ENCODE peak calls at places on chromosomes 11 and 22, in five cellular contexts. R is GM12878, C is IMR-90, E is SK-N-SH, L is K562. Y is an unnamed sample.
A peak's percentile ranks its signal among the peaks of the same experiment; 100 is the strongest.

GRCh38 chr22:41523464-41524221 is 20.6 kb downstream of the POLR3H start:
- DNase-seq in E (peak; percentile 26), R (no peak), C (peak; percentile 89), L (peak; percentile 63), Y (no peak)

GRCh38 chr22:49176956-49177355 is 650.7 kb downstream of the BRD1 start:
- DNase-seq in L (no peak), R (no peak), E (no peak), C (no peak), Y (no peak)

GRCh38 chr11:6326303-6326702 is 6.0 kb upstream of the CAVIN3 start:
- DNase-seq in E (no peak), C (no peak), R (no peak), L (no peak), Y (no peak)

GRCh38 chr22:25210831-25211230 is 8.6 kb upstream of the CRYBB2 start:
- DNase-seq in L (no peak), R (no peak), C (no peak), E (no peak), Y (no peak)

GRCh38 chr11:128497057-128497957 is 90.1 kb downstream of the ETS1 start:
- DNase-seq in L (no peak), R (peak; percentile 87), E (peak; percentile 57), C (peak; percentile 99), Y (no peak)

GRCh38 chr11:95849087-95849825 is 59.0 kb downstream of the CEP57 start:
- DNase-seq in C (peak; percentile 82), R (no peak), L (peak; percentile 18), E (peak; percentile 22), Y (peak; percentile 64)

GRCh38 chr11:41377709-41378394 is 81.6 kb downstream of the LRRC4C start:
- DNase-seq in R (no peak), C (no peak), E (no peak), L (no peak), Y (no peak)

GRCh38 chr11:131626761-131627160 is 256.3 kb downstream of the NTM start:
- DNase-seq in R (no peak), L (no peak), C (no peak), E (no peak), Y (no peak)

GRCh38 chr11:75775056-75775455 is 6.5 kb downstream of the DGAT2 start:
- DNase-seq in L (no peak), E (no peak), R (no peak), C (no peak), Y (no peak)
- TF ChIP-seq MXI1 in L (no peak), E (no peak), R (no peak), C (no peak), Y (no peak)

GRCh38 chr11:112962854-112963367 is 1.7 kb downstream of the NCAM1 start:
- DNase-seq in L (no peak), R (no peak), C (no peak), E (peak; percentile 85), Y (no peak)
- H3K4me2 ChIP-seq in L (no peak overlapping the region), R (no peak overlapping the region), C (peak overlapping the region; percentile 62), E (peak overlapping the region; percentile 94), Y (no peak overlapping the region)

DNA sequence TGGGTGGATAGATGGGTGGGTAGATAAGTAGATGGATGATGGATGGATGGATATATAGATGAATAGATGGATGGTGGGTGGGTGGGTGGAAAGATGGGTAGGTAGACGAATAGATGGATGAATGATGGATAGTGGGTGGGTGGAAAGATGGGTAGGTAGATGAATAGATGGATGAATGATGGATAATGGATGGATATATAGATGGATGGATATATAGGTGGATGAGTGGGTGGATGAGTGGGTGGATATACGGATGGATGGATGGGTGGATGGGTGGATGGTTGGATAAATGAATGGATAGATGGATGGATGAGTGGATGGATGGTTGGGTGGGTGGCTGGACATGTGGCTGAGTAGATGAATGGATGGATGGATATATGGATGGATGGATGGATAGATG is 53.1 kb upstream of the THY1 start:
- DNase-seq in L (no peak), E (no peak), R (no peak), C (no peak), Y (no peak)
- TF ChIP-seq MXI1 in L (no peak), E (no peak), R (no peak), C (no peak), Y (no peak)

DNA sequence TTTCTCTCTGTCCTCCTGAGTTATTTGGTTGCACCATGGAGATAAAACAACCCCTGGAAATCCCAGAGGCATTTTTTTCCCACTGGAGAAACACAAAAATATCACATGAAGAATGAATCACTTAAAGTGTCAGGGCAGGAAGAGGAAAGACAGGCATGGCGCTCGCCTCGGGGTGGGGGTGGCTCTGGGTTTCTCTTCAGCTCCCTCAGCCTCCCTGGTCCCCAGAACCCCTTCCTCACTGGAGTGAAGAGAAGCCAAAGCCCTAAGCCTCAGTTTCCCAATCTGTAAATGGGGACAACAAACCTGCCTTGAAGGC is 938 bp downstream of the SHISAL1 start:
- DNase-seq in L (no peak), E (no peak), R (no peak), C (peak; percentile 73), Y (no peak)
- H3K4me2 ChIP-seq in L (no peak overlapping the region), E (peak overlapping the region; percentile 10), R (no peak overlapping the region), C (peak overlapping the region; percentile 43), Y (no peak overlapping the region)

GRCh38 chr11:121741954-121742361 is 289.2 kb upstream of the SORL1-AS1 start:
- DNase-seq in E (peak; percentile 36), C (peak; percentile 52), R (no peak), L (no peak), Y (no peak)
- TF ChIP-seq MXI1 in E (peak; percentile 2), C (no peak), R (no peak), L (no peak), Y (no peak)

DNA sequence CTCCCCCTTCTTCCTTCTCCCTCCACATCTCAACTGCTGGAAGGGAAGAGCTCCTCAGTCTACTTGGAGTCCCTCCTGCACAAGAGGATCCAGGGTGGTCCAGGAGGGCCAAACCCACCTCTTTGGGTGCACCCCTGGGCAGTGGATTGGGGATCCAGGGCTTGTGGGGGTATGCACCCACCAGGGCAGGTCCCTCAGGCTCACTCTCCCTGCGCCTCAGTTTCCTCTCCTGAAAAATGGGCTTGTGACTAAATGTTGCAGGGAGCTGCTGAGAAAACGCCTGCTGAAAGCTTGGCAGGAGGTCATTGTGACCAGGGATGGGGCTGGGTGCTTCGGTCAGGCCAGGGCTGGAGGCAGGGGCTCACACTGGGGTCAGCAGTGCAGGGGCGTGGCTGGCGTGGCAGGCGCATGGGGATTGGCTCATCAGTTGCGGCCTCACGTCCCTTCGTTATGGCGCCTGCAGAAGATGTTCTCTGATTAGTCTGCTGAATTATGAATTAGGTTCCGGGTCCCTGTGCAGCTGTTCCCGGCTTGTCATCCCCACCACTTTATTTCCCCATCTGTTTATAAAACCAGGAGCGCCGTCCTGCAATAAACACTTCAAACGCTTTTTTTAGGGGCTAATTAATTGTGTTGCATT is 25.7 kb upstream of the CCDC188 start:
- DNase-seq in L (no peak), E (no peak), C (no peak), R (no peak), Y (no peak)
- H3K4me2 ChIP-seq in L (no peak overlapping the region), E (no peak overlapping the region), C (no peak overlapping the region), R (no peak overlapping the region), Y (no peak overlapping the region)

GRCh38 chr11:8792636-8793035 is 110.0 kb downstream of the RPL27A start:
- DNase-seq in E (no peak), L (no peak), R (no peak), C (no peak), Y (no peak)
- TF ChIP-seq MXI1 in E (no peak), L (no peak), R (no peak), C (no peak), Y (no peak)

DNA sequence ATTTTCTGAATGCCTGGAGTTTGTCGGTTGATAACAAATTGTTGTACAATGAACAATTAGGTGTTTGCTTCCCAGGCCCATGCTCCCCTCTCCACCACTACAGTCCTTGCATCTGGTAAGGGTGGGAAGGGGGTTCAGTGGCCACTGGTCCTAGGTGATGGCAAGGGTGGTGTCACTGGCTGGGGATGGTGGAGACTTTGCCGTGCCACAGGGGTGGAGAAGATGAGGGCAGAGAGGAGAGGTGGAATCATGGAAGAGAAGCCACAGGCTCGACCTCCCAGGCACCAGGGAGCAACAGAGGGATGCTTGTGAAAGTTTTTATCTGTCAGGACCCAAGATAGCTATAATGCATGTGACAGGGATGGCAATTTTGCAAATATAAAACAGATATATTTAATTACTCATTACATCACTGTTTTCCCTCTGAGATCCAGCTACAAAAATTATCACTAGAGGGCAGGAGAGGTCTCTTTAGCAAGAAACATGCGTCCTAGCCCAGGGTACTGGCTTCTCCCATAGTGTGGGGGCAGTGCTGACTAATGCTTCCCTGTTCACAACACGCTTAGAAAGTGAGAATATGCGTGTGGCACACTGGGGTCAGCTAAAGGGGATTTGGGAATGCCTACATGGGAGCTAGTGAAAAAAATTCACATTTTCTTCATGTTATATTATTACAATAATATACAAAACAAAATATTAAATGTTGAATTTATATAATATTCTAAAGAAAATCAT is 49.0 kb upstream of the AMPD3 start:
- DNase-seq in C (peak; percentile 92), R (peak; percentile 4), L (peak; percentile 79), E (peak; percentile 77), Y (peak; percentile 80)
- H3K4me2 ChIP-seq in C (no peak overlapping the region), R (no peak overlapping the region), L (peak overlapping the region; percentile 39), E (no peak overlapping the region), Y (no peak overlapping the region)

Y was measured in HepG2.